ENCODE peak calls at places on chromosomes 3 and 15, in four cellular contexts. N is endothelial cell, Z is IMR-90, H is M059J. G is an unnamed sample.

GRCh38 chr3:49930922-49931321 is 1.3 kb upstream of the MON1A start:
- DNase-seq in N (peak; percentile 30), Z (no peak), H (peak; percentile 29), G (no peak)

GRCh38 chr3:161413127-161413854 is 42.0 kb upstream of the SPTSSB start:
- DNase-seq in N (no peak), Z (peak; percentile 34), H (peak; percentile 81), G (peak; percentile 72)

GRCh38 chr3:195059471-195060216 is 211.3 kb downstream of the XXYLT1 start:
- DNase-seq in N (no peak), Z (no peak), H (no peak), G (no peak)

GRCh38 chr3:38533285-38533994 is 37.3 kb downstream of the EXOG start:
- DNase-seq in N (no peak), Z (no peak), H (no peak), G (no peak)

GRCh38 chr3:54951405-54951804 is 23.5 kb upstream of the LRTM1 start:
- DNase-seq in N (peak; percentile 72), Z (peak; percentile 93), H (peak; percentile 90), G (peak; percentile 92)

GRCh38 chr3:66406186-66406585 is 94.6 kb downstream of the LRIG1 start:
- DNase-seq in N (no peak), Z (no peak), H (no peak), G (no peak)

GRCh38 chr3:43362961-43363360 is 76.6 kb downstream of the SNRK start:
- DNase-seq in N (no peak), Z (no peak), H (no peak), G (no peak)

GRCh38 chr15:52183562-52184173 is 7.5 kb downstream of the GNB5 start:
- DNase-seq in N (peak; percentile 53), Z (peak; percentile 39), H (peak; percentile 25), G (peak; percentile 60)

GRCh38 chr15:64583519-64583918 is 123.1 kb downstream of the ZNF609 start:
- DNase-seq in N (no peak), Z (no peak), H (no peak), G (no peak)

GRCh38 chr15:51162865-51163762 is 68.4 kb upstream of the TNFAIP8L3 start:
- DNase-seq in N (peak; percentile 74), Z (peak; percentile 72), H (peak; percentile 85), G (peak; percentile 81)

GRCh38 chr3:184791134-184791533 is 20.8 kb upstream of the VPS8 start:
- DNase-seq in N (no peak), Z (no peak), H (no peak), G (no peak)

GRCh38 chr15:63531586-63531985 is 27.2 kb downstream of the USP3 start:
- DNase-seq in N (no peak), Z (no peak), H (no peak), G (no peak)

GRCh38 chr3:18189651-18190050 is 235.5 kb downstream of the SATB1 start:
- DNase-seq in N (no peak), Z (peak; percentile 19), H (peak; percentile 48), G (peak; percentile 40)

GRCh38 chr3:72158639-72159005 is 373.7 kb upstream of the PROK2 start:
- DNase-seq in N (no peak), Z (no peak), H (no peak), G (no peak)

GRCh38 chr3:67700596-67700995 is 46.2 kb upstream of the SUCLG2 start:
- DNase-seq in N (no peak), Z (no peak), H (no peak), G (no peak)

GRCh38 chr3:169528289-169528688 is 135.2 kb downstream of the MECOM start:
- DNase-seq in N (no peak), Z (peak; percentile 42), H (peak; percentile 26), G (peak; percentile 80)

GRCh38 chr3:38038447-38038911 is 529 bp upstream of the DLEC1 start:
- DNase-seq in N (no peak), Z (no peak), H (no peak), G (no peak)

GRCh38 chr3:61438253-61439115 is 122.9 kb upstream of the PTPRG start:
- DNase-seq in N (no peak), Z (no peak), H (no peak), G (no peak)

GRCh38 chr15:70587896-70588567 is 175.3 kb downstream of the UACA start:
- DNase-seq in N (no peak), Z (no peak), H (no peak), G (no peak)

GRCh38 chr3:190356246-190356645 is 31.7 kb upstream of the CLDN16 start:
- DNase-seq in N (no peak), Z (no peak), H (no peak), G (no peak)

GRCh38 chr3:37800022-37800493 is 61.6 kb upstream of the CTDSPL start:
- DNase-seq in N (no peak), Z (peak; percentile 80), H (peak; percentile 7), G (no peak)

GRCh38 chr3:189229421-189229820 is 57.6 kb downstream of the TPRG1 start:
- DNase-seq in N (no peak), Z (no peak), H (no peak), G (no peak)

GRCh38 chr3:60957541-60957940 is 293.7 kb downstream of the FHIT start:
- DNase-seq in N (no peak), Z (no peak), H (no peak), G (no peak)

GRCh38 chr3:76040946-76041345 is 255.6 kb upstream of the ZNF717 start:
- DNase-seq in N (no peak), Z (peak; percentile 49), H (no peak), G (no peak)

GRCh38 chr3:158093526-158093925 is 12.7 kb downstream of the SHOX2 start:
- DNase-seq in N (no peak), Z (no peak), H (peak; percentile 37), G (no peak)

GRCh38 chr15:80549191-80549590 is 145.0 kb downstream of the ARNT2 start:
- DNase-seq in N (no peak), Z (peak; percentile 86), H (peak; percentile 74), G (peak; percentile 88)

G was measured in fibroblast of the aortic adventitia.